ENCODE peak calls at places on chromosomes 6 and 20, in nine cellular contexts. Y is HL-60, C is fibroblast of pulmonary artery, B is Calu3, E is cardiac muscle cell, S is GM06990, Z is HFF-Myc, K is lower leg skin, N is GM12865. L is an unnamed sample.

GRCh38 chr20:48789185-48789668 is 38.6 kb downstream of the PREX1 start:
- DNase-seq in Y (no peak), C (no peak), B (no peak), E (no peak), S (peak), Z (no peak), K (no peak), N (peak), L (no peak)

GRCh38 chr6:69584913-69585729 is 211.7 kb downstream of the LMBRD1 start:
- DNase-seq in Y (no peak), C (no peak), B (no peak), E (peak), S (peak), Z (no peak), K (no peak), N (peak), L (no peak)

GRCh38 chr6:25946631-25947030 is 16.0 kb upstream of the TRIM38 start:
- DNase-seq in Y (no peak), C (no peak), B (no peak), E (no peak), S (no peak), Z (no peak), K (no peak), N (no peak), L (no peak)

GRCh38 chr20:4470375-4470774 is 251.3 kb upstream of the PRND start:
- DNase-seq in Y (no peak), C (no peak), B (no peak), E (no peak), S (no peak), Z (peak), K (no peak), N (no peak), L (no peak)

GRCh38 chr6:63573140-63573898 is 1.0 kb downstream of the LOC128125822 start:
- DNase-seq in Y (no peak), C (peak), B (peak), E (peak), S (peak), Z (peak), K (peak), N (peak), L (peak)

GRCh38 chr20:46708172-46708860 is 1.1 kb upstream of the SLC2A10 start:
- DNase-seq in Y (no peak), C (no peak), B (peak), E (no peak), S (no peak), Z (no peak), K (peak), N (no peak), L (no peak)

GRCh38 chr20:59010995-59011873 is 4.2 kb upstream of the CTSZ start:
- DNase-seq in Y (no peak), C (peak), B (peak), E (no peak), S (no peak), Z (peak), K (peak), N (no peak), L (peak)

GRCh38 chr20:62804632-62805364 is at the start of gene OGFR:
- DNase-seq in Y (peak), C (peak), B (peak), E (peak), S (peak), Z (no peak), K (peak), N (peak), L (no peak)

GRCh38 chr6:34146801-34147592 is 1.1 kb upstream of the GRM4 start:
- DNase-seq in Y (no peak), C (peak), B (no peak), E (no peak), S (no peak), Z (no peak), K (no peak), N (no peak), L (no peak)

GRCh38 chr20:41233976-41234514 is 83.5 kb downstream of the ZHX3 start:
- DNase-seq in Y (peak), C (no peak), B (no peak), E (no peak), S (no peak), Z (no peak), K (no peak), N (no peak), L (no peak)

GRCh38 chr6:170290306-170291128 is at the start of gene DLL1:
- DNase-seq in Y (no peak), C (peak), B (no peak), E (peak), S (peak), Z (no peak), K (no peak), N (peak), L (no peak)

DNA sequence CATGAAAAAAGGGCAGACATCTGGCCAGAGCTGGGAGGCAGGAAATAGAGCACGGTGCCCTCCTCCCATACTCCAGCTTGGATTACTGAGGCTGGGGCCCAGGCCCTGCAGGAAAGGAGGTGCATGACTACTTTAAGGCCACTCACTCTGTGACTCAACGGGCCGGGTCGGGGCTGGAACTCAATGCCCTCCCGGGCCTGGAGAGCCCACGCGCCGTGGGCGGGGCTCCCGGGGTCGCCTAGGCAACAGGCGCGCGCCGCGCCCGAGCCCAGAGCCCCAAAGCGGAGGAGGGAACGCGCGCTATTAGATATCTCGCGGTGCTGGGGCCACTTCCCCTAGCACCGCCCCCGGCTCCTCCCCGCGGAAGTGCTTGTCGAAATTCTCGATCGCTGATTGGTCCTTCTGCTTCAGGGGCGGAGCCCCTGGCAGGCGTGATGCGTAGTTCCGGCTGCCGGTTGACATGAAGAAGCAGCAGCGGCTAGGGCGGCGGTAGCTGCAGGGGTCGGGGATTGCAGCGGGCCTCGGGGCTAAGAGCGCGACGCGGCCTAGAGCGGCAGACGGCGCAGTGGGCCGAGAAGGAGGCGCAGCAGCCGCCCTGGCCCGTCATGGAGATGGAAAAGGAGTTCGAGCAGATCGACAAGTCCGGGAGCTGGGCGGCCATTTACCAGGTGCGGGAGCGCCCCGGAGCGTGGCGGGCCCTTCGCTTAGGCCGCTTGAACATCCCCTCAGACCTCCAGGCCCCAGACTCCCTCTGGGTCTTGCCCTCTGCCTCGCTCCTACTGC is at the start of gene PTPN1:
- DNase-seq in Y (peak), C (peak), B (peak), E (peak), S (peak), Z (peak), K (peak), N (peak), L (peak)
- TF ChIP-seq CTCF in Y (no peak), C (peak), B (peak), E (no peak), S (no peak), Z (no peak), K (no peak), N (no peak), L (no peak)

GRCh38 chr20:32443386-32443974 is 85.3 kb downstream of the ASXL1 start:
- DNase-seq in Y (no peak), C (no peak), B (no peak), E (no peak), S (no peak), Z (no peak), K (peak), N (no peak), L (no peak)
- TF ChIP-seq CTCF in Y (no peak), C (no peak), B (no peak), E (no peak), S (peak), Z (no peak), K (no peak), N (no peak), L (no peak)

GRCh38 chr20:57262244-57263126 is 4.0 kb downstream of the BMP7 start:
- DNase-seq in Y (no peak), C (no peak), B (no peak), E (no peak), S (no peak), Z (no peak), K (no peak), N (no peak), L (no peak)

GRCh38 chr20:57264151-57264792 is 2.2 kb downstream of the BMP7 start:
- DNase-seq in Y (no peak), C (no peak), B (no peak), E (peak), S (no peak), Z (no peak), K (no peak), N (no peak), L (no peak)

GRCh38 chr20:57264908-57265648 is 1.4 kb downstream of the BMP7 start:
- DNase-seq in Y (no peak), C (no peak), B (no peak), E (peak), S (no peak), Z (no peak), K (no peak), N (no peak), L (no peak)

GRCh38 chr20:57263127-57263609 is 3.3 kb downstream of the BMP7 start:
- DNase-seq in Y (no peak), C (no peak), B (no peak), E (no peak), S (no peak), Z (no peak), K (no peak), N (no peak), L (no peak)

GRCh38 chr20:57263767-57264150 is 2.7 kb downstream of the BMP7 start:
- DNase-seq in Y (no peak), C (no peak), B (no peak), E (no peak), S (no peak), Z (no peak), K (no peak), N (no peak), L (no peak)
- TF ChIP-seq CTCF in Y (no peak), C (no peak), B (no peak), E (no peak), S (no peak), Z (no peak), K (no peak), N (no peak), L (no peak)

GRCh38 chr20:38222923-38223742 is 37.4 kb downstream of the KIAA1755 start:
- DNase-seq in Y (no peak), C (no peak), B (no peak), E (no peak), S (no peak), Z (no peak), K (no peak), N (no peak), L (no peak)
- TF ChIP-seq CTCF in Y (no peak), C (no peak), B (no peak), E (no peak), S (no peak), Z (no peak), K (no peak), N (no peak), L (peak)

GRCh38 chr6:166174031-166174430 is 6.4 kb upstream of the TBXT start:
- DNase-seq in Y (no peak), C (no peak), B (no peak), E (no peak), S (no peak), Z (no peak), K (no peak), N (peak), L (no peak)
- TF ChIP-seq CTCF in Y (no peak), C (no peak), B (no peak), E (no peak), S (no peak), Z (no peak), K (no peak), N (no peak), L (no peak)

DNA sequence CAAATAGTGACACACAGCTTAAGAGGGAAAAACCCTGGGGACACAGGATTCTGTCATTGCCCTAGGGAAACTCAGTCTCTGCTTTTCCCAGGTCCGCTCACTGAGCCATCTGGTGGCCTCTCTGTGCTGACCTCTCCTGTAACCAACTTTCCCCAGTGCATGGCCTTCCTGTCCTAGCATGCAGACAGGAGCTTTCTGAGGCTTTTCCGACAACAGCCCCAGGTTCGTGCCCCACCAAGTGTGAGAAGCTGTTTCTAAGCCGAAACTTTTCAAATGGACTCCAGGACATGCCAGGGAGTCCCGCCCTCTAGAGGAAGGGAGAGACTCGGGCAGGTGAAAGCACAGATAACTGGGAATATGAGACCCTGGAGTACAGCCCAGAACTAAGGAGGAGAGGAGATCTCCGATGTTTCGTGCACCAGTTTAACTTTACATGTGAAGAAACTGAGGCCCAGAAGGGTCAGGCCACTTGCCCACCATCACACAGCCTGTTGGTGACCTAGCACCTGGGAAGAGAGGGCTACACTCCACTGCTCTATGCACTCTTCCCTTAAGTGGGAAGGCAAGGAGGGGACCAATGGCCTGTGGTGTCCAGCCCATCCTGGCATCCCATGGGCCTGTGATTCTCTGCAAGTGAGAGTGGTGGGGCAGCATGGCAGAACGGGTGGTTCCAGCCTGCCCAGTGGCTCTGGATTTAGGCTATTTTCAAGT is 46.2 kb downstream of the RPP40 start:
- DNase-seq in Y (no peak), C (peak), B (peak), E (no peak), S (no peak), Z (no peak), K (peak), N (no peak), L (no peak)
- TF ChIP-seq CTCF in Y (no peak), C (peak), B (no peak), E (peak), S (no peak), Z (no peak), K (no peak), N (no peak), L (peak)

DNA sequence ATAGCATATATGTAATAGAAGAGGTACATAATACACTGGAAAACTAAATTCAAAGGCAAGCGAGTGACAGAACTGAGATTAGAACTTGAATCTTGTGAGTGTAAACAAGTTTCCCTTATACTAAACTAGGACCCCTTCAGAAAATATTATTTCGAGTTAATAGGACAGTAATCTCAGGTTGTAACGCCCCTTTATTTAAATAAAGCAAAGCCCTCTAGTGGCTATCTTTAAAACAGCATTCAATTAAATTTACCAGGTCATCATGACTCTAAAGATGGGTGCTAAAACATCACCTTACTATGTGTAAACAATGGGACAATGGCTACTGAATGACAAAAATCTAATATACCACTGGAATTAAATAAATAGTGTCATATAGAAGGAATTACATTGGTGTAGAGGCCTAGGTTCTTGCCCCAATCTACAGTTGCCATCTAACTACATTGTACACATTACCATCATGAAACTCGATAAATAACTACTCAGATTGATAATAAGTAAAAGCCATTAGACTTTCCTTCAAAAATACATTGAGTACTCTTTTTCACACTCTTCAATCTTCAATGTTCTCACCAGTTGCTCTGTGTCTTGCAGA is 255.4 kb upstream of the IRAK1BP1 start:
- DNase-seq in Y (no peak), C (peak), B (no peak), E (peak), S (no peak), Z (no peak), K (no peak), N (peak), L (no peak)
- TF ChIP-seq CTCF in Y (no peak), C (peak), B (peak), E (peak), S (peak), Z (peak), K (no peak), N (peak), L (peak)

L was measured in osteocyte.